ENCODE peak calls at places on chromosomes 4 and X, in ten cellular contexts. P is kidney tubule cell, I is germinal center, N is GM19239, U is NCI-H1092 treated with DMSO at 0.1 percent for 48 hours, S is activated T-cell treated with anti-CD3 and anti-CD28 coated beads for 48 hours, E is endodermal cell, Y is HepG2, J is GM23248, Q is AG04450. H is an unnamed sample.

GRCh38 chrX:23788946-23789345 is 6.0 kb downstream of the SAT1 start:
- DNase-seq in S (no peak), Y (no peak), Q (no peak), N (no peak), E (no peak), I (no peak), P (peak), U (no peak), J (no peak), H (no peak)

GRCh38 chr4:101689220-101689619 is 101.3 kb upstream of the BANK1 start:
- DNase-seq in U (no peak), J (no peak), I (no peak), N (no peak), E (no peak), P (peak), Q (no peak), Y (peak), S (no peak), H (no peak)

GRCh38 chr4:71230613-71231012 is 108.2 kb upstream of the SLC4A4 start:
- DNase-seq in I (no peak), U (no peak), P (no peak), S (no peak), J (no peak), N (no peak), Q (no peak), E (no peak), Y (no peak), H (no peak)

GRCh38 chr4:187840814-187841213 is 154.8 kb upstream of the ZFP42 start:
- DNase-seq in I (no peak), Q (no peak), P (peak), S (no peak), E (no peak), N (no peak), Y (no peak), U (no peak), J (no peak), H (no peak)

GRCh38 chr4:105179539-105180401 is 33.1 kb downstream of the TET2 start:
- DNase-seq in U (no peak), Q (no peak), I (no peak), P (peak), Y (peak), E (no peak), S (no peak), N (no peak), J (no peak), H (peak)

GRCh38 chrX:75784689-75785491 is at the start of gene MAGEE2:
- DNase-seq in N (no peak), I (no peak), Y (peak), E (no peak), J (peak), U (peak), S (peak), Q (no peak), P (peak), H (no peak)

GRCh38 chr4:62683799-62684566 is 1483.9 kb downstream of the ADGRL3 start:
- DNase-seq in Y (no peak), U (no peak), E (no peak), Q (no peak), P (no peak), I (no peak), S (no peak), N (no peak), J (no peak), H (no peak)

GRCh38 chrX:132266583-132267355 is 47.5 kb upstream of the RAP2C start:
- DNase-seq in S (no peak), I (no peak), E (no peak), N (no peak), P (peak), U (no peak), J (peak), Y (no peak), Q (peak), H (no peak)

GRCh38 chr4:152415980-152416379 is 119.9 kb downstream of the FBXW7 start:
- DNase-seq in Y (peak), J (peak), S (no peak), P (peak), N (no peak), I (no peak), U (no peak), E (no peak), Q (peak), H (no peak)

GRCh38 chr4:25567253-25567652 is 88.4 kb upstream of the SLC34A2 start:
- DNase-seq in Y (no peak), S (no peak), Q (no peak), J (no peak), U (no peak), E (peak), I (no peak), N (no peak), P (no peak), H (no peak)

GRCh38 chr4:78592104-78592783 is 40.7 kb downstream of the ANXA3 start:
- DNase-seq in P (peak), J (peak), Y (no peak), U (no peak), Q (no peak), N (no peak), I (peak), E (peak), S (peak), H (peak)

GRCh38 chr4:138090145-138090917 is 151.8 kb downstream of the SLC7A11 start:
- DNase-seq in S (no peak), U (peak), E (peak), P (peak), N (peak), Y (peak), J (peak), Q (peak), I (peak), H (peak)

GRCh38 chr4:39591290-39591689 is 47.4 kb downstream of the SMIM14 start:
- DNase-seq in Q (no peak), Y (peak), I (no peak), N (no peak), J (peak), E (no peak), S (no peak), U (no peak), P (peak), H (peak)

GRCh38 chr4:69910016-69910782 is 20.7 kb upstream of the CSN1S1 start:
- DNase-seq in S (no peak), N (no peak), I (no peak), E (no peak), J (peak), Q (no peak), U (no peak), P (no peak), Y (no peak), H (no peak)

GRCh38 chr4:154928640-154929257 is 147.7 kb downstream of the RBM46 start:
- DNase-seq in Q (peak), J (peak), I (no peak), N (no peak), S (no peak), E (peak), Y (peak), U (no peak), P (peak), H (peak)

GRCh38 chr4:84652478-84652877 is 69.6 kb downstream of the CDS1 start:
- DNase-seq in S (no peak), Y (no peak), J (no peak), N (no peak), U (no peak), I (no peak), E (no peak), P (no peak), Q (no peak), H (no peak)

GRCh38 chr4:41362647-41363383 is 106.1 kb downstream of the UCHL1 start:
- DNase-seq in I (no peak), U (peak), S (no peak), Y (no peak), N (no peak), Q (no peak), E (peak), J (peak), P (no peak), H (peak)

GRCh38 chr4:72295966-72296557 is 264.3 kb downstream of the NPFFR2 start:
- DNase-seq in I (peak), Q (peak), N (no peak), E (no peak), U (peak), J (peak), P (peak), S (no peak), Y (peak), H (peak)

GRCh38 chr4:76562161-76562560 is 127.1 kb downstream of the SHROOM3 start:
- DNase-seq in N (no peak), U (no peak), S (no peak), P (peak), E (no peak), J (peak), Q (peak), Y (no peak), I (no peak), H (no peak)

GRCh38 chrX:9966775-9967408 is at the start of gene CLDN34:
- DNase-seq in U (no peak), E (no peak), S (no peak), J (no peak), N (no peak), Q (no peak), Y (no peak), P (no peak), I (no peak), H (peak)

GRCh38 chr4:16442296-16442695 is 216.0 kb upstream of the TAPT1 start:
- DNase-seq in U (no peak), Y (no peak), E (no peak), S (no peak), I (no peak), P (peak), N (no peak), J (no peak), Q (no peak), H (peak)

GRCh38 chrX:148470324-148470723 is 30.1 kb upstream of the AFF2 start:
- DNase-seq in Q (no peak), I (no peak), S (no peak), U (no peak), Y (no peak), J (no peak), N (no peak), E (no peak), P (no peak), H (no peak)

GRCh38 chr4:151322565-151322964 is 2.8 kb downstream of the SH3D19 start:
- DNase-seq in E (no peak), I (no peak), Q (no peak), P (peak), N (no peak), Y (no peak), J (peak), U (no peak), S (no peak), H (no peak)

GRCh38 chr4:168979338-168979737 is 30.7 kb downstream of the CBR4 start:
- DNase-seq in U (no peak), S (no peak), J (no peak), Y (peak), I (no peak), N (no peak), E (no peak), P (no peak), Q (no peak), H (no peak)

GRCh38 chr4:109355835-109356234 is 53.4 kb upstream of the COL25A1 start:
- DNase-seq in U (no peak), P (no peak), J (no peak), Y (no peak), S (no peak), E (no peak), N (no peak), Q (no peak), I (no peak), H (no peak)

GRCh38 chr4:179110356-179110755 is 1668.1 kb upstream of the AGA start:
- DNase-seq in J (peak), S (no peak), I (no peak), E (no peak), P (peak), U (no peak), Q (peak), Y (no peak), N (no peak), H (no peak)

GRCh38 chr4:100299019-100299418 is 108.8 kb upstream of the DDIT4L start:
- DNase-seq in P (peak), J (peak), Y (no peak), E (no peak), N (no peak), I (no peak), U (no peak), Q (peak), S (no peak), H (no peak)

GRCh38 chr4:78002260-78002659 is 54.9 kb upstream of the FRAS1 start:
- DNase-seq in Y (peak), E (no peak), N (no peak), U (no peak), Q (no peak), P (peak), S (no peak), I (no peak), J (no peak), H (no peak)

GRCh38 chr4:138204507-138204906 is 37.6 kb downstream of the SLC7A11 start:
- DNase-seq in U (peak), E (no peak), J (no peak), P (no peak), Y (peak), N (no peak), S (no peak), I (no peak), Q (no peak), H (peak)

GRCh38 chrX:57227691-57228090 is 58.8 kb upstream of the FAAH2 start:
- DNase-seq in Y (no peak), U (no peak), E (peak), J (no peak), S (peak), P (peak), N (no peak), Q (no peak), I (no peak), H (peak)

GRCh38 chrX:150499240-150499639 is 69.2 kb upstream of the MTM1 start:
- DNase-seq in Q (no peak), P (peak), I (no peak), J (peak), S (no peak), Y (no peak), N (no peak), U (no peak), E (no peak), H (no peak)

GRCh38 chrX:78330068-78330467 is 2.7 kb upstream of the CYSLTR1 start:
- DNase-seq in J (no peak), Q (no peak), E (no peak), U (no peak), N (no peak), I (no peak), P (no peak), Y (no peak), S (no peak), H (no peak)

GRCh38 chr4:87819281-87819919 is 13.4 kb upstream of the MEPE start:
- DNase-seq in U (no peak), P (peak), N (no peak), I (no peak), S (no peak), E (peak), J (peak), Y (peak), Q (peak), H (no peak)